ENCODE peak calls at places on chromosomes 16 and 17, in five cellular contexts. One of them, this sample, is unnamed.

GRCh38 chr16:87458424-87458915 is 34.4 kb downstream of the ZCCHC14 start:
- DNase-seq in posterior cingulate gyrus: no peak
- DNase-seq in NCI-H146: no peak
- DNase-seq in ureter: no peak
- DNase-seq in mucosa of gallbladder: no peak
- DNase-seq in this sample: no peak

GRCh38 chr16:56993204-56993603 is 3.8 kb downstream of the NLRC5 start:
- DNase-seq in ureter: no peak
- DNase-seq in NCI-H146: no peak
- DNase-seq in mucosa of gallbladder: no peak
- DNase-seq in posterior cingulate gyrus: no peak
- DNase-seq in this sample: no peak

GRCh38 chr17:29572691-29573557 is 4.4 kb downstream of the TP53I13 start:
- DNase-seq in NCI-H146: no peak
- DNase-seq in mucosa of gallbladder: no peak
- DNase-seq in ureter: peak; percentile 52
- DNase-seq in posterior cingulate gyrus: peak; percentile 90
- DNase-seq in this sample: no peak

GRCh38 chr16:22684282-22685161 is 129.4 kb upstream of the HS3ST2 start:
- DNase-seq in NCI-H146: no peak
- DNase-seq in ureter: no peak
- DNase-seq in mucosa of gallbladder: no peak
- DNase-seq in posterior cingulate gyrus: no peak
- DNase-seq in this sample: no peak

GRCh38 chr17:79618383-79619067 is 7.7 kb upstream of the RBFOX3 start:
- DNase-seq in ureter: no peak
- DNase-seq in posterior cingulate gyrus: peak; percentile 87
- DNase-seq in mucosa of gallbladder: no peak
- DNase-seq in NCI-H146: no peak
- DNase-seq in this sample: no peak

GRCh38 chr17:49725453-49725852 is 17.7 kb upstream of the SLC35B1 start:
- DNase-seq in posterior cingulate gyrus: no peak
- DNase-seq in NCI-H146: no peak
- DNase-seq in ureter: no peak
- DNase-seq in mucosa of gallbladder: no peak
- DNase-seq in this sample: no peak

GRCh38 chr17:50905460-50905803 is 39.3 kb upstream of the TOB1 start:
- DNase-seq in posterior cingulate gyrus: no peak
- DNase-seq in ureter: no peak
- DNase-seq in NCI-H146: peak; percentile 83
- DNase-seq in mucosa of gallbladder: no peak
- DNase-seq in this sample: no peak

GRCh38 chr16:68490829-68491575 is 42.7 kb upstream of the SMPD3 start:
- DNase-seq in ureter: peak; percentile 77
- DNase-seq in mucosa of gallbladder: peak; percentile 88
- DNase-seq in NCI-H146: peak; percentile 86
- DNase-seq in posterior cingulate gyrus: peak; percentile 81
- DNase-seq in this sample: no peak

GRCh38 chr17:17693253-17693954 is 12.1 kb downstream of the RAI1 start:
- DNase-seq in NCI-H146: peak; percentile 94
- DNase-seq in ureter: peak; percentile 86
- DNase-seq in posterior cingulate gyrus: peak; percentile 84
- DNase-seq in mucosa of gallbladder: peak; percentile 51
- DNase-seq in this sample: peak; percentile 70

GRCh38 chr16:67542464-67542863 is 13.8 kb downstream of the RIPOR1 start:
- DNase-seq in NCI-H146: peak; percentile 22
- DNase-seq in ureter: no peak
- DNase-seq in posterior cingulate gyrus: no peak
- DNase-seq in mucosa of gallbladder: no peak
- DNase-seq in this sample: no peak

GRCh38 chr16:35730251-35730650 is 2270.8 kb downstream of the TP53TG3F start:
- DNase-seq in posterior cingulate gyrus: no peak
- DNase-seq in ureter: peak; percentile 10
- DNase-seq in mucosa of gallbladder: no peak
- DNase-seq in NCI-H146: no peak
- DNase-seq in this sample: no peak

GRCh38 chr17:55527520-55528118 is 16.4 kb upstream of the SMIM36 start:
- DNase-seq in NCI-H146: no peak
- DNase-seq in ureter: peak; percentile 48
- DNase-seq in mucosa of gallbladder: peak; percentile 28
- DNase-seq in posterior cingulate gyrus: no peak
- DNase-seq in this sample: no peak

GRCh38 chr16:11315499-11315898 is 29.8 kb upstream of the RMI2 start:
- DNase-seq in ureter: no peak
- DNase-seq in NCI-H146: no peak
- DNase-seq in posterior cingulate gyrus: no peak
- DNase-seq in mucosa of gallbladder: no peak
- DNase-seq in this sample: no peak

GRCh38 chr16:68085259-68086071 is at the start of gene NFATC3:
- DNase-seq in mucosa of gallbladder: peak; percentile 99
- DNase-seq in ureter: peak; percentile 99
- DNase-seq in NCI-H146: peak; percentile 95
- DNase-seq in posterior cingulate gyrus: peak; percentile 99
- DNase-seq in this sample: peak; percentile 100

GRCh38 chr16:58020628-58021521 is 4.7 kb upstream of the MMP15 start:
- DNase-seq in mucosa of gallbladder: peak; percentile 68
- DNase-seq in ureter: peak; percentile 71
- DNase-seq in posterior cingulate gyrus: peak; percentile 89
- DNase-seq in NCI-H146: peak; percentile 4
- DNase-seq in this sample: peak; percentile 55

GRCh38 chr17:58691701-58692238 is at the start of gene TEX14:
- DNase-seq in posterior cingulate gyrus: no peak
- DNase-seq in ureter: no peak
- DNase-seq in NCI-H146: no peak
- DNase-seq in mucosa of gallbladder: no peak
- DNase-seq in this sample: no peak

GRCh38 chr16:20023190-20023589 is 50.5 kb downstream of the GPR139 start:
- DNase-seq in ureter: no peak
- DNase-seq in mucosa of gallbladder: no peak
- DNase-seq in NCI-H146: no peak
- DNase-seq in posterior cingulate gyrus: no peak
- DNase-seq in this sample: no peak